ENCODE peak calls at places on chromosomes 6 and 20, in nine cellular contexts. Y is activated T-cell treated with anti-CD3 and anti-CD28 coated beads for 48 hours; Z is stimulated activated CD4-positive, alpha-beta T cell treated with anti-CD3 and anti-CD28 coated beads, Interleukin-2, amount 100 ng/mL, for 48 hours; O is GM20000; S is hypothalamus; W is DND-41; M is T1000; H is foreskin fibroblast; A is smooth muscle cell of the brain vasculature. N is an unnamed sample.

GRCh38 chr20:433300-433975 is 25.3 kb downstream of the RBCK1 start:
- DNase-seq in Y (peak), Z (peak), O (peak), S (no peak), W (no peak), M (no peak), H (peak), A (no peak), N (peak)

GRCh38 chr6:1832844-1833787 is 223.4 kb downstream of the FOXC1 start:
- DNase-seq in Y (no peak), Z (no peak), O (no peak), S (no peak), W (no peak), M (no peak), H (peak), A (no peak), N (no peak)

GRCh38 chr6:125793863-125794262 is 3.1 kb downstream of the NCOA7 start:
- DNase-seq in Y (no peak), Z (no peak), O (no peak), S (no peak), W (no peak), M (no peak), H (peak), A (no peak), N (no peak)

GRCh38 chr6:16450821-16451220 is 212.4 kb downstream of the GMPR start:
- DNase-seq in Y (no peak), Z (no peak), O (no peak), S (no peak), W (no peak), M (no peak), H (peak), A (no peak), N (no peak)

GRCh38 chr6:132322398-132322797 is 78.9 kb downstream of the MOXD1 start:
- DNase-seq in Y (no peak), Z (no peak), O (no peak), S (no peak), W (no peak), M (no peak), H (peak), A (no peak), N (no peak)

GRCh38 chr6:11738681-11739375 is 39.8 kb downstream of the ADTRP start:
- DNase-seq in Y (no peak), Z (no peak), O (no peak), S (no peak), W (no peak), M (no peak), H (no peak), A (no peak), N (no peak)

GRCh38 chr20:11676618-11677289 is 240.9 kb upstream of the BTBD3 start:
- DNase-seq in Y (peak), Z (peak), O (peak), S (no peak), W (peak), M (no peak), H (peak), A (peak), N (no peak)

GRCh38 chr6:16086970-16087369 is 41.9 kb upstream of the MYLIP start:
- DNase-seq in Y (no peak), Z (no peak), O (no peak), S (no peak), W (no peak), M (no peak), H (no peak), A (no peak), N (no peak)

GRCh38 chr20:63737940-63738686 is 1.5 kb upstream of the SLC2A4RG start:
- DNase-seq in Y (no peak), Z (peak), O (peak), S (no peak), W (no peak), M (no peak), H (no peak), A (no peak), N (peak)

GRCh38 chr6:52662031-52662430 is 8.9 kb upstream of the TMEM14A start:
- DNase-seq in Y (no peak), Z (no peak), O (no peak), S (no peak), W (no peak), M (no peak), H (peak), A (no peak), N (no peak)

GRCh38 chr6:129936329-129937165 is 75.4 kb upstream of the TMEM244 start:
- DNase-seq in Y (peak), Z (peak), O (peak), S (no peak), W (peak), M (peak), H (peak), A (peak), N (no peak)

GRCh38 chr6:101393291-101394251 is at the start of gene GRIK2:
- DNase-seq in Y (no peak), Z (no peak), O (no peak), S (no peak), W (no peak), M (peak), H (peak), A (no peak), N (peak)

GRCh38 chr6:4788482-4788881 is 12.3 kb downstream of the CDYL start:
- DNase-seq in Y (no peak), Z (no peak), O (no peak), S (no peak), W (no peak), M (no peak), H (no peak), A (no peak), N (no peak)

GRCh38 chr20:25076731-25077609 is 5.0 kb downstream of the VSX1 start:
- DNase-seq in Y (no peak), Z (no peak), O (no peak), S (no peak), W (peak), M (no peak), H (peak), A (no peak), N (no peak)

GRCh38 chr6:169452117-169452868 is 198.6 kb upstream of the THBS2 start:
- DNase-seq in Y (no peak), Z (no peak), O (no peak), S (no peak), W (no peak), M (peak), H (peak), A (peak), N (no peak)

GRCh38 chr20:52031574-52032303 is 159.8 kb downstream of the ZFP64 start:
- DNase-seq in Y (no peak), Z (no peak), O (no peak), S (no peak), W (no peak), M (peak), H (peak), A (no peak), N (no peak)

GRCh38 chr6:16420332-16420714 is 181.9 kb downstream of the GMPR start:
- DNase-seq in Y (no peak), Z (no peak), O (no peak), S (no peak), W (no peak), M (no peak), H (no peak), A (no peak), N (no peak)

GRCh38 chr6:3825851-3826581 is 23.2 kb upstream of the FAM50B start:
- DNase-seq in Y (no peak), Z (no peak), O (no peak), S (peak), W (no peak), M (peak), H (peak), A (peak), N (no peak)

GRCh38 chr20:52457826-52458225 is 266.2 kb upstream of the ZFP64 start:
- DNase-seq in Y (no peak), Z (no peak), O (no peak), S (no peak), W (no peak), M (no peak), H (no peak), A (no peak), N (no peak)

GRCh38 chr6:37820713-37821069 is 1.2 kb downstream of the ZFAND3 start:
- DNase-seq in Y (no peak), Z (no peak), O (no peak), S (no peak), W (no peak), M (no peak), H (no peak), A (no peak), N (no peak)

GRCh38 chr6:81806793-81807565 is 54.5 kb upstream of the TENT5A start:
- DNase-seq in Y (no peak), Z (no peak), O (no peak), S (no peak), W (no peak), M (no peak), H (no peak), A (no peak), N (no peak)

GRCh38 chr20:24962182-24962492 is 13.1 kb downstream of the CST7 start:
- DNase-seq in Y (no peak), Z (no peak), O (no peak), S (no peak), W (peak), M (no peak), H (no peak), A (no peak), N (no peak)

GRCh38 chr6:5729813-5730212 is 276.9 kb downstream of the NRN1 start:
- DNase-seq in Y (no peak), Z (no peak), O (no peak), S (no peak), W (no peak), M (no peak), H (no peak), A (no peak), N (no peak)

GRCh38 chr6:423799-424345 is 32.3 kb downstream of the IRF4 start:
- DNase-seq in Y (no peak), Z (no peak), O (no peak), S (no peak), W (no peak), M (no peak), H (no peak), A (no peak), N (no peak)

GRCh38 chr20:53216856-53217576 is 244.9 kb downstream of the TSHZ2 start:
- DNase-seq in Y (peak), Z (peak), O (peak), S (peak), W (peak), M (no peak), H (peak), A (no peak), N (peak)

GRCh38 chr6:31838968-31839367 is 11.4 kb downstream of the HSPA1B start:
- DNase-seq in Y (no peak), Z (no peak), O (no peak), S (no peak), W (no peak), M (no peak), H (no peak), A (no peak), N (no peak)

GRCh38 chr6:87714093-87714809 is 12.2 kb upstream of the AKIRIN2 start:
- DNase-seq in Y (no peak), Z (no peak), O (no peak), S (no peak), W (no peak), M (peak), H (peak), A (no peak), N (no peak)

N was measured in GM13976.